ENCODE peak calls at places on chromosomes 11 and 22, in four cellular contexts. Q is NCI-H1105; N is activated CD8-positive, alpha-beta T cell treated with anti-CD3 and anti-CD28 coated beads for 36 hours; M is cardiac muscle cell. J is an unnamed sample.

GRCh38 chr11:78292109-78292803 is 103.5 kb downstream of the USP35 start:
- DNase-seq in M (no peak), Q (no peak), N (peak), J (no peak)

GRCh38 chr11:43943357-43943930 is 1.0 kb downstream of the C11orf96 start:
- DNase-seq in N (no peak), Q (no peak), M (peak), J (no peak)

GRCh38 chr11:84408946-84409411 is 1122.8 kb upstream of the CCDC90B start:
- DNase-seq in M (no peak), N (no peak), Q (no peak), J (no peak)

GRCh38 chr11:69892986-69893555 is 73.9 kb upstream of the FGF3 start:
- DNase-seq in N (no peak), Q (no peak), M (no peak), J (no peak)

GRCh38 chr11:59705281-59705680 is 8.4 kb downstream of the OR10V1 start:
- DNase-seq in M (no peak), N (no peak), Q (no peak), J (no peak)

GRCh38 chr11:31711137-31711536 is 100.0 kb downstream of the PAX6 start:
- DNase-seq in M (no peak), Q (peak), N (no peak), J (peak)

GRCh38 chr11:94150056-94150455 is 21.4 kb downstream of the PANX1 start:
- DNase-seq in Q (no peak), N (no peak), M (no peak), J (no peak)

GRCh38 chr11:47992959-47993820 is 12.8 kb downstream of the PTPRJ start:
- DNase-seq in N (no peak), Q (no peak), M (no peak), J (peak)

GRCh38 chr11:64918056-64918455 is 1.0 kb upstream of the ATG2A start:
- DNase-seq in Q (no peak), M (peak), N (peak), J (no peak)

GRCh38 chr11:66725646-66726045 is 3.4 kb downstream of the SPTBN2 start:
- DNase-seq in N (no peak), Q (no peak), M (peak), J (no peak)

GRCh38 chr11:72629266-72629665 is 45.0 kb downstream of the PDE2A start:
- DNase-seq in M (no peak), N (no peak), Q (no peak), J (no peak)

GRCh38 chr11:23688835-23689234 is 808.0 kb upstream of the LUZP2 start:
- DNase-seq in Q (no peak), M (no peak), N (no peak), J (no peak)

GRCh38 chr11:102047305-102047924 is at the start of gene CFAP300:
- DNase-seq in N (peak), M (peak), Q (peak), J (peak)

GRCh38 chr11:58628446-58628845 is 6.0 kb downstream of the CNTF start:
- DNase-seq in Q (no peak), N (no peak), M (no peak), J (no peak)

GRCh38 chr11:61551630-61552029 is 29.2 kb downstream of the SYT7 start:
- DNase-seq in N (no peak), M (no peak), Q (no peak), J (no peak)

GRCh38 chr11:103584021-103584420 is 452.4 kb upstream of the DDI1 start:
- DNase-seq in M (no peak), N (no peak), Q (no peak), J (no peak)

GRCh38 chr11:68839953-68840641 is 1.6 kb downstream of the CPT1A start:
- DNase-seq in Q (no peak), M (peak), N (peak), J (peak)

GRCh38 chr11:2789791-2790580 is 90.2 kb upstream of the KCNQ1OT1 start:
- DNase-seq in Q (no peak), N (no peak), M (no peak), J (no peak)

GRCh38 chr22:44385781-44386180 is 73.0 kb upstream of the SHISAL1 start:
- DNase-seq in M (no peak), N (no peak), Q (no peak), J (no peak)

GRCh38 chr22:36762687-36763260 is 13.1 kb downstream of the IFT27 start:
- DNase-seq in M (no peak), Q (no peak), N (no peak), J (no peak)

GRCh38 chr11:18368236-18368635 is 26.1 kb upstream of the LDHA start:
- DNase-seq in Q (no peak), M (no peak), N (no peak), J (no peak)

GRCh38 chr11:105274631-105275030 is 135.1 kb upstream of the CARD18 start:
- DNase-seq in Q (no peak), M (no peak), N (no peak), J (no peak)

GRCh38 chr11:123547180-123547579 is 107.2 kb downstream of the SCN3B start:
- DNase-seq in N (no peak), M (no peak), Q (no peak), J (no peak)

GRCh38 chr22:46124383-46125144 is 25.8 kb upstream of the PPARA start:
- DNase-seq in M (no peak), Q (no peak), N (no peak), J (no peak)

GRCh38 chr11:393219-394033 is 583 bp upstream of the PKP3 start:
- DNase-seq in Q (no peak), M (no peak), N (peak), J (no peak)

GRCh38 chr11:36002196-36002595 is 58.3 kb downstream of the LDLRAD3 start:
- DNase-seq in Q (no peak), M (no peak), N (no peak), J (no peak)

GRCh38 chr22:40665312-40665711 is 14.0 kb upstream of the MCHR1 start:
- DNase-seq in N (no peak), Q (no peak), M (no peak), J (no peak)

GRCh38 chr11:94837317-94837716 is 69.2 kb downstream of the AMOTL1 start:
- DNase-seq in N (no peak), Q (no peak), M (peak), J (no peak)

GRCh38 chr11:65353900-65354264 is 669 bp upstream of the TIGD3 start:
- DNase-seq in M (no peak), Q (no peak), N (no peak), J (no peak)

GRCh38 chr11:114215871-114216803 is 80.1 kb upstream of the NNMT start:
- DNase-seq in N (no peak), Q (no peak), M (peak), J (no peak)

GRCh38 chr11:108538022-108538424 is 39.8 kb upstream of the POGLUT3 start:
- DNase-seq in M (no peak), Q (no peak), N (peak), J (no peak)

GRCh38 chr11:18775492-18776292 is 15.9 kb downstream of the PTPN5 start:
- DNase-seq in N (peak), M (peak), Q (no peak), J (peak)

GRCh38 chr11:69144316-69144715 is 11.4 kb upstream of the SMIM38 start:
- DNase-seq in Q (no peak), N (peak), M (no peak), J (no peak)